ENCODE peak calls at places on chromosome 18, in five cellular contexts. Y is astrocyte of the cerebellum; M is CD8-positive, alpha-beta T cell; U is uterus; E is astrocyte of the spinal cord. F is an unnamed sample.

GRCh38 chr18:23853448-23854210 is 160.9 kb upstream of the TTC39C start:
- DNase-seq in M (no peak), Y (no peak), U (no peak), E (no peak), F (no peak)

GRCh38 chr18:72329533-72329932 is 214.6 kb downstream of the CBLN2 start:
- DNase-seq in E (no peak), Y (no peak), U (no peak), M (no peak), F (no peak)

GRCh38 chr18:6199777-6200176 is 214.9 kb downstream of the L3MBTL4 start:
- DNase-seq in E (no peak), M (no peak), Y (no peak), U (no peak), F (no peak)

GRCh38 chr18:11861583-11862288 is 10.5 kb downstream of the CHMP1B start:
- DNase-seq in M (no peak), Y (no peak), E (no peak), U (no peak), F (peak)

GRCh38 chr18:6031004-6031403 is 135.7 kb upstream of the TMEM200C start:
- DNase-seq in U (no peak), E (no peak), Y (no peak), M (no peak), F (peak)

GRCh38 chr18:78819926-78820834 is 159.4 kb upstream of the SALL3 start:
- DNase-seq in M (no peak), Y (no peak), E (no peak), U (no peak), F (no peak)

GRCh38 chr18:76524900-76525698 is 30.1 kb upstream of the ZNF516 start:
- DNase-seq in U (peak), M (no peak), Y (peak), E (peak), F (peak)

GRCh38 chr18:22277758-22278157 is 108.4 kb downstream of the GATA6 start:
- DNase-seq in Y (no peak), U (peak), E (no peak), M (no peak), F (peak)

GRCh38 chr18:68714356-68714706 is 577 bp downstream of the TMX3 start:
- DNase-seq in E (peak), U (no peak), Y (no peak), M (peak), F (peak)

GRCh38 chr18:79965119-79965902 is 868 bp downstream of the HSBP1L1 start:
- DNase-seq in M (no peak), U (peak), Y (peak), E (peak), F (peak)

GRCh38 chr18:12432881-12433280 is 25.2 kb downstream of the PRELID3A start:
- DNase-seq in U (no peak), M (no peak), E (no peak), Y (no peak), F (no peak)

GRCh38 chr18:47632970-47633635 is 297.4 kb downstream of the SMAD2 start:
- DNase-seq in M (no peak), Y (no peak), E (no peak), U (no peak), F (no peak)

GRCh38 chr18:57802166-57802868 is 798 bp downstream of the ATP8B1 start:
- DNase-seq in M (no peak), U (no peak), E (no peak), Y (no peak), F (no peak)

GRCh38 chr18:59484796-59485328 is 125.8 kb upstream of the LMAN1 start:
- DNase-seq in Y (no peak), U (no peak), M (no peak), E (peak), F (peak)
- H3K4me3 ChIP-seq in Y (no peak), U (no peak), M (no peak), E (no peak), F (no peak)

GRCh38 chr18:26383454-26384270 is 157.4 kb downstream of the TAF4B start:
- DNase-seq in E (peak), U (no peak), M (no peak), Y (peak), F (peak)
- TF ChIP-seq CTCF in E (peak), U (peak), M (peak), Y (peak), F (peak)

GRCh38 chr18:74496508-74497307 is 545 bp downstream of the CNDP2 start:
- DNase-seq in Y (no peak), E (peak), U (peak), M (peak), F (peak)

GRCh38 chr18:74498712-74499629 is 2.8 kb downstream of the CNDP2 start:
- DNase-seq in M (peak), U (no peak), E (no peak), Y (no peak), F (peak)

GRCh38 chr18:74499633-74500032 is 3.5 kb downstream of the CNDP2 start:
- DNase-seq in Y (no peak), U (peak), M (peak), E (no peak), F (peak)

GRCh38 chr18:74497308-74497640 is 1.1 kb downstream of the CNDP2 start:
- DNase-seq in E (no peak), U (no peak), Y (no peak), M (no peak), F (no peak)

GRCh38 chr18:74497778-74498177 is 1.6 kb downstream of the CNDP2 start:
- DNase-seq in Y (no peak), M (no peak), E (no peak), U (no peak), F (no peak)
- H3K4me3 ChIP-seq in Y (no peak), M (no peak), E (no peak), U (no peak), F (no peak)

GRCh38 chr18:65725421-65726050 is 25.3 kb upstream of the CDH7 start:
- DNase-seq in U (no peak), Y (peak), M (no peak), E (no peak), F (no peak)
- TF ChIP-seq CTCF in U (no peak), Y (peak), M (no peak), E (peak), F (no peak)

GRCh38 chr18:3624546-3624817 is 174.5 kb downstream of the TGIF1 start:
- DNase-seq in M (no peak), U (no peak), E (no peak), Y (no peak), F (no peak)
- H3K4me3 ChIP-seq in M (no peak), U (no peak), E (no peak), Y (no peak), F (peak)

DNA sequence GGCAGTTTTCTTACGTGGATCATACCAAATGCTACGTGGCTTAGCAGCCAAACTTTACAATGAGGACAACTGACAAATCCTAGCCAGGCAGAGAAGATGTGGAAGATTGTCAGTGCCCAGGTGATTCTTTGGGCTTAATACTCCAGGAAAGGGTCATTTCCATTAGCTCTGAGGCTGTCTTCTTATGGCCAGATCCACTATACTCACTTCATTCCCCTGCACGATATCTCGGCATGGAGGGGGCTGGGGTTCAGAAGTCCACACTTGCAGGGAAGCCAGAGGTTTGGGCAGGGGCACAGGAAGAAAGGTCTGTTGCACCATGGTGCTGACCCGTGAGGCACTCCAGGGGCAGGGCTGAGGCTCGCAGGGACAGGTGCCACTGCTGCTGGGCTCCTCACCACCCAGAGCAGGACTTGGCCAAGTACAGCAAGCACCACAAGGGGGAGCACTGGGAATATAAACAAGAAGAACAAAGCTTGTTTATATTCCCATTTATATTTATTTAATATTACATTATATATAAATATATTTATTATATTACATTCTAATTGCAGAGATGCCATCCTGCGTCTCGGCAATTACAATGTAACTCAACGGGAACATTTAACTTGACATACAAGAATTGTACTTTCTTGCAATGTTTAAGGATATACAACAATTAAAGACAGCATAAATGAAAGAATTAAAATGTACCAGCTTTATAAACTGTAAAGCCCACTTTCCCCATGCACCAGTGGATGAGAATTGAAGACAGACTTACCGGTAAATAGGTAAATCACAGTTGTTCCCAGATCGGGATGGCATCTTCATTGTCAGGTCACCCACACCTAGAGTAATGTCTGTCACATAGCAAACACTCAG is 27.2 kb downstream of the CLUL1 start:
- DNase-seq in U (peak), Y (peak), M (peak), E (peak), F (peak)
- TF ChIP-seq CTCF in U (peak), Y (peak), M (peak), E (peak), F (peak)

DNA sequence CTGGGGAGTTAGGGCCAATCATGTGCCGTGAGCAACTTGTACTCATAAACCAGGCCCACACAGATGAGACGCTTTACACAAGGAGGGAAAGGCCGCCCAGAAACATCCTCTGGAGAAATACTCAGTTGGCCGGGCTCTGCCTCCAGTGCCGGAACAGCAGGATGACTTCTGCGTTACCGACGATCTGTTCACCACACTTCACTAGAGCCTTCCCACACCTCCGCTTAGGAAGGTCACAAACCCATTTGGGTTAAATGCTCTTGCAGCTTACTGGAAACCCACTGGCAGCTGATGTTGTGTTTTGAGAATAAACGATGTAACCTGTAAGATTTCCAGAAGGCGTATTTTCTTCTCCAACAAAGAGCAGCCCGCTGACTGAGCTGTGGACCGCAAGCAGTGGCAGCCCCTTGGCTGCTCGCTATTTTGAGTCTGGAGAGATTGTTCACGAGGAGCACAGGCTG is 44.1 kb downstream of the COLEC12 start:
- DNase-seq in M (no peak), Y (no peak), E (peak), U (peak), F (peak)
- H3K4me3 ChIP-seq in M (no peak), Y (no peak), E (no peak), U (no peak), F (no peak)